ENCODE peak calls at places on chromosomes 6 and 20, in seven cellular contexts. S is cardiac septum; X is HS-5; A is DMS79 treated with DMSO at 0.1 percent for 48 hours; L is stimulated activated naive CD8-positive, alpha-beta T cell treated with anti-CD3 and anti-CD28 coated beads, Interleukin-15, Interleukin-2, amounts not matched to agents 100 U/mL and 50 U/mL, for 24 hours; V is activated T-cell treated with anti-CD3 and anti-CD28 coated beads, Interleukin-2, amount 50 U/mL, for 72 hours; H is fibroblast of pulmonary artery. Q is an unnamed sample.

GRCh38 chr6:168002812-168003211 is 5.3 kb downstream of the KIF25 start:
- DNase-seq in S (no peak), X (no peak), A (no peak), L (no peak), V (no peak), H (no peak), Q (no peak)

GRCh38 chr20:58486207-58486606 is 29.0 kb downstream of the APCDD1L start:
- DNase-seq in S (no peak), X (no peak), A (no peak), L (no peak), V (no peak), H (no peak), Q (no peak)

GRCh38 chr6:41182069-41183034 is 18.6 kb downstream of the TREML2 start:
- DNase-seq in S (peak), X (no peak), A (peak), L (peak), V (peak), H (peak), Q (peak)

GRCh38 chr6:14266266-14266665 is 148.7 kb downstream of the CD83 start:
- DNase-seq in S (no peak), X (no peak), A (no peak), L (no peak), V (no peak), H (no peak), Q (no peak)

GRCh38 chr20:52972190-52972937 is at the start of gene TSHZ2:
- DNase-seq in S (no peak), X (peak), A (no peak), L (peak), V (peak), H (peak), Q (no peak)

GRCh38 chr6:138972226-138972665 is 15.8 kb downstream of the REPS1 start:
- DNase-seq in S (no peak), X (no peak), A (no peak), L (no peak), V (no peak), H (peak), Q (no peak)

GRCh38 chr6:35181933-35182612 is 31.7 kb upstream of the SCUBE3 start:
- DNase-seq in S (no peak), X (no peak), A (peak), L (no peak), V (no peak), H (peak), Q (peak)

GRCh38 chr6:129280719-129281118 is 397.8 kb downstream of the LAMA2 start:
- DNase-seq in S (no peak), X (no peak), A (no peak), L (peak), V (peak), H (no peak), Q (no peak)

GRCh38 chr6:79431469-79431868 is 105.8 kb downstream of the LCA5 start:
- DNase-seq in S (no peak), X (no peak), A (no peak), L (no peak), V (no peak), H (no peak), Q (no peak)

GRCh38 chr20:32585011-32585518 is at the start of gene NOL4L:
- DNase-seq in S (no peak), X (no peak), A (peak), L (peak), V (peak), H (no peak), Q (no peak)

GRCh38 chr6:53943410-53943809 is 148.6 kb downstream of the LRRC1 start:
- DNase-seq in S (no peak), X (no peak), A (no peak), L (no peak), V (no peak), H (no peak), Q (no peak)

GRCh38 chr20:20551409-20551808 is 161.0 kb downstream of the RALGAPA2 start:
- DNase-seq in S (no peak), X (no peak), A (no peak), L (no peak), V (no peak), H (no peak), Q (no peak)

GRCh38 chr6:30548375-30548774 is 7.9 kb downstream of the GNL1 start:
- DNase-seq in S (no peak), X (no peak), A (no peak), L (no peak), V (no peak), H (peak), Q (no peak)

GRCh38 chr20:56860413-56860812 is 231.3 kb downstream of the TFAP2C start:
- DNase-seq in S (no peak), X (no peak), A (no peak), L (no peak), V (no peak), H (peak), Q (no peak)

GRCh38 chr6:32169211-32169610 is 4.8 kb downstream of the EGFL8 start:
- DNase-seq in S (no peak), X (no peak), A (no peak), L (no peak), V (no peak), H (no peak), Q (no peak)

GRCh38 chr20:40617594-40617993 is 71.4 kb downstream of the MAFB start:
- DNase-seq in S (no peak), X (no peak), A (no peak), L (no peak), V (no peak), H (no peak), Q (no peak)

GRCh38 chr20:2385496-2385895 is 4.8 kb downstream of the TGM6 start:
- DNase-seq in S (no peak), X (no peak), A (no peak), L (no peak), V (no peak), H (no peak), Q (no peak)